ENCODE peak calls at places on chromosomes 1 and 21, in six cellular contexts. One of them, this sample, is unnamed. For H3K27me3, the result is how much of the 10 kb centered on the place peaks cover.

GRCh38 chr1:166457700-166458099 is 290.9 kb upstream of the FAM78B start:
- DNase-seq in neural progenitor cell: no peak
- DNase-seq in endodermal cell: no peak
- DNase-seq in CD8-positive, alpha-beta T cell: no peak
- DNase-seq in Peyer's patch: no peak
- DNase-seq in AG04450: no peak
- DNase-seq in this sample: no peak

GRCh38 chr1:36109041-36109679 is 15.9 kb downstream of the COL8A2 start:
- DNase-seq in CD8-positive, alpha-beta T cell: peak
- DNase-seq in neural progenitor cell: no peak
- DNase-seq in Peyer's patch: peak
- DNase-seq in AG04450: peak
- DNase-seq in endodermal cell: no peak
- DNase-seq in this sample: peak

GRCh38 chr21:28734522-28735175 is 258.0 kb downstream of the LTN1 start:
- DNase-seq in AG04450: no peak
- DNase-seq in endodermal cell: no peak
- DNase-seq in neural progenitor cell: no peak
- DNase-seq in CD8-positive, alpha-beta T cell: no peak
- DNase-seq in Peyer's patch: no peak
- DNase-seq in this sample: peak

GRCh38 chr1:118899340-118899739 is 88.8 kb downstream of the TBX15 start:
- DNase-seq in Peyer's patch: no peak
- DNase-seq in endodermal cell: no peak
- DNase-seq in CD8-positive, alpha-beta T cell: no peak
- DNase-seq in AG04450: no peak
- DNase-seq in neural progenitor cell: no peak
- DNase-seq in this sample: no peak

GRCh38 chr21:39033878-39034589 is 149.2 kb downstream of the PSMG1 start:
- DNase-seq in CD8-positive, alpha-beta T cell: no peak
- DNase-seq in endodermal cell: no peak
- DNase-seq in neural progenitor cell: no peak
- DNase-seq in AG04450: no peak
- DNase-seq in Peyer's patch: peak
- DNase-seq in this sample: no peak

GRCh38 chr1:230441183-230441582 is 15.1 kb upstream of the PGBD5 start:
- DNase-seq in endodermal cell: no peak
- DNase-seq in CD8-positive, alpha-beta T cell: no peak
- DNase-seq in Peyer's patch: no peak
- DNase-seq in neural progenitor cell: no peak
- DNase-seq in AG04450: no peak
- DNase-seq in this sample: no peak

GRCh38 chr1:54413295-54413694 is 7.1 kb upstream of the SSBP3 start:
- DNase-seq in CD8-positive, alpha-beta T cell: no peak
- DNase-seq in AG04450: peak
- DNase-seq in neural progenitor cell: no peak
- DNase-seq in endodermal cell: no peak
- DNase-seq in Peyer's patch: peak
- DNase-seq in this sample: no peak

GRCh38 chr1:21384620-21385019 is 55.3 kb upstream of the NBPF3 start:
- DNase-seq in Peyer's patch: peak
- DNase-seq in CD8-positive, alpha-beta T cell: no peak
- DNase-seq in endodermal cell: no peak
- DNase-seq in neural progenitor cell: no peak
- DNase-seq in AG04450: no peak
- DNase-seq in this sample: no peak

DNA sequence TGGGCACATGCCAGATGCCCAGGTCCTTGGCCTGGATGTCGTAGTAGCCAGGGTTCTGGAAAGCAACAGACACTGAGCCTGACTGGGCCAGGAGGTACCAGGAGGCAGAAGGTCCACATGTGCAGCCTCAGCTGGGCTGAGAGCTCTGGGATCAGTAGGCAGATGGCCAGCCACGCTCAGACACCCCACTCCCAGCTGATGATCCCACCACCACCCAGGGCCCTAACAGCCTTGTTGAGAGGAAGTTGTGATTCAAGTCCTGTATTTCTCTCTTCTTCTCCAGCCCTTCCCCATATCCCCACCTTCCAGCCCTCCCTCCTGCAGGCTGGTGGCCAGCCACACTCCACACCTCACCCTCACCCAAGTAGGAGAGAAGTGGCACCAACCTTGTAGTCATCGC is 4.0 kb downstream of the ITLN2 start:
- DNase-seq in CD8-positive, alpha-beta T cell: no peak
- DNase-seq in Peyer's patch: no peak
- DNase-seq in endodermal cell: no peak
- DNase-seq in AG04450: no peak
- DNase-seq in neural progenitor cell: no peak
- DNase-seq in this sample: no peak
- TF ChIP-seq CTCF in CD8-positive, alpha-beta T cell: no peak
- TF ChIP-seq CTCF in Peyer's patch: no peak
- TF ChIP-seq CTCF in endodermal cell: no peak
- TF ChIP-seq CTCF in AG04450: no peak
- TF ChIP-seq CTCF in neural progenitor cell: no peak
- TF ChIP-seq CTCF in this sample: no peak

DNA sequence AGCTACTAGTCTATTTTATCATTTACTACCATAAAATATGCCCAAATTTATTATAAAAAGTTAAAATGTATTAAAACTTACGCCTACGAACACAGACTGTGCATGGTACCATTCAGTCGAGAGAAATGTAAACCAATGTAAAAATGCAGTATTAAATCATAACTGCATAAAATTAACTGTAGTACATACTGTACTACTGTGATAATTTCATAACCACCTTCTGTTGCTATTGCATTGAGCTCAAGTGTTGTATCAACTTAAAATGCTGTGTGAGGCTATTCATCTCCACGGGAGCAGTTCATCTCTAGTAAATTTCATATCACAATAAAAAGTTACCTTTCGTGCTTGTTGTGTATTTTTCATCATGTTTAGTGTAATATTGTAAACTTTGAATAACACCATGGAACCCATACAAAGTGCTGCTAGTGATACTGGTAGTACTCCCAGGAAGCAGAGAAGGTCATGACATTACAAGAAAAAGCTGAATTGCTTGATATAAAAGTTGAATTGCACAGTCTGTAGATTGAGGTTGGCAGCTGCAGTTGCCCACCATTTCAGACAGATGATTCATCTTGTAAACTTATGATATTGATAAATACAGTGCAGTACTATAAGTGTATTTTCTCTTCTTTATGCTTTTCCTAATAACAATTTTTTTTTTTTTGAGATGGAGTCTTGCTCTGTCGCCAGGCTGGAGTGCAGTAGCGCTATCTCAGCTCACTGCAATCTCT is 19.0 kb upstream of the CENPF start:
- DNase-seq in AG04450: no peak
- DNase-seq in Peyer's patch: no peak
- DNase-seq in endodermal cell: no peak
- DNase-seq in neural progenitor cell: no peak
- DNase-seq in CD8-positive, alpha-beta T cell: no peak
- DNase-seq in this sample: no peak
- H3K4me3 ChIP-seq in AG04450: no peak
- H3K4me3 ChIP-seq in Peyer's patch: no peak
- H3K4me3 ChIP-seq in endodermal cell: no peak
- H3K4me3 ChIP-seq in neural progenitor cell: no peak
- H3K4me3 ChIP-seq in CD8-positive, alpha-beta T cell: no peak
- H3K4me3 ChIP-seq in this sample: no peak

DNA sequence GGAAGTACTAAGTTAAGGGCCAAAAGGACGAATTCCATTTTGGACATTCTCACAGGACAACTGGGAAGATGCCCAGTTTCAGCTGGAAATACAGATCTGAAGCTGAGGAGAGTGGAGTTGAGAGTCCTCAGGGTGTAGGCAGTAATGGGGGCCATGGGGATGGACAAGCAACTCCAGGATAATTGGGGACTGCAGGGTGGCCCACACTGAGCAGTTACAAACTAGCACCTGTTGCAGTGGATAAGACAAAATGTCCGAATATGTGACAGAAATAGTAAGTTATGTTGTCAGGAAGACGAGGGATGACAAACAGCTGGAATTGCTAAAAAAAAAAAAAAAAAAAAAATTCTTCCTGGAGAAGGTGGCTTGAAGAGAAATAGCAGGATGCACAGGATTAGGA is 34.6 kb upstream of the KANK4 start:
- DNase-seq in CD8-positive, alpha-beta T cell: no peak
- DNase-seq in endodermal cell: no peak
- DNase-seq in AG04450: no peak
- DNase-seq in neural progenitor cell: no peak
- DNase-seq in Peyer's patch: no peak
- DNase-seq in this sample: no peak
- H3K27me3 ChIP-seq in CD8-positive, alpha-beta T cell: under half
- H3K27me3 ChIP-seq in endodermal cell: under half
- H3K27me3 ChIP-seq in AG04450: under half
- H3K27me3 ChIP-seq in neural progenitor cell: under half
- H3K27me3 ChIP-seq in Peyer's patch: under half
- H3K27me3 ChIP-seq in this sample: under half

DNA sequence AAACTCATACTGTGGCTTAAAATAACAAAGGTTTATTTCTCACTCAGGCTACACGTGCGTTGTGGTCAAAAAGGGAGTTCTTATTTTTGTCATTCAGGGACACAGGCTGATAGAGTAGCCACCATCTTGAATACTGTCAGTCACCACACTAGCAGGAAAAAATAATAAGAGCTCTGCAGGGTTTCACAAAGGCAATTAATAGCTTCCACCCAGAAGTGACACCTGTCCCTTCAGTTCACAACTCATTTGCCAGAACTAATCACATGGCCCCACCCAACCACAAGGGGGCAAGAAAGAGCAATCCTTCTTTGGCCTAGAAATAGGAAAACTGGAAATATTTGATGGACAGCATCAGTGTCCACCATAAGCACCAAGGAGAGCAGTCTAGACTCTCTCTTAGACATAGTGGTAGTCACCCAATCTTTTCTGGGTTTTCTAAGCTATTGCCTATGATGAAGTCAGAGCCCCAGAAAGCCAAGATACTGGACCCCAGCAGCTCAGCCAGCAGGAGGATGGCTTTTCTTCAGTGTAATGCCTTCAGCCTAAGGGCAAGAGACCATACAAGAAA is 8.2 kb downstream of the HAPLN2 start:
- DNase-seq in Peyer's patch: peak
- DNase-seq in endodermal cell: peak
- DNase-seq in CD8-positive, alpha-beta T cell: peak
- DNase-seq in neural progenitor cell: peak
- DNase-seq in AG04450: no peak
- DNase-seq in this sample: no peak
- TF ChIP-seq CTCF in Peyer's patch: peak
- TF ChIP-seq CTCF in endodermal cell: peak
- TF ChIP-seq CTCF in CD8-positive, alpha-beta T cell: peak
- TF ChIP-seq CTCF in neural progenitor cell: peak
- TF ChIP-seq CTCF in AG04450: peak
- TF ChIP-seq CTCF in this sample: peak

GRCh38 chr1:68495532-68495931 is 1.4 kb downstream of the DEPDC1 start:
- DNase-seq in neural progenitor cell: no peak
- DNase-seq in endodermal cell: no peak
- DNase-seq in AG04450: no peak
- DNase-seq in Peyer's patch: no peak
- DNase-seq in CD8-positive, alpha-beta T cell: no peak
- DNase-seq in this sample: no peak
- H3K4me3 ChIP-seq in neural progenitor cell: peak
- H3K4me3 ChIP-seq in endodermal cell: peak
- H3K4me3 ChIP-seq in AG04450: peak
- H3K4me3 ChIP-seq in Peyer's patch: no peak
- H3K4me3 ChIP-seq in CD8-positive, alpha-beta T cell: no peak
- H3K4me3 ChIP-seq in this sample: peak

DNA sequence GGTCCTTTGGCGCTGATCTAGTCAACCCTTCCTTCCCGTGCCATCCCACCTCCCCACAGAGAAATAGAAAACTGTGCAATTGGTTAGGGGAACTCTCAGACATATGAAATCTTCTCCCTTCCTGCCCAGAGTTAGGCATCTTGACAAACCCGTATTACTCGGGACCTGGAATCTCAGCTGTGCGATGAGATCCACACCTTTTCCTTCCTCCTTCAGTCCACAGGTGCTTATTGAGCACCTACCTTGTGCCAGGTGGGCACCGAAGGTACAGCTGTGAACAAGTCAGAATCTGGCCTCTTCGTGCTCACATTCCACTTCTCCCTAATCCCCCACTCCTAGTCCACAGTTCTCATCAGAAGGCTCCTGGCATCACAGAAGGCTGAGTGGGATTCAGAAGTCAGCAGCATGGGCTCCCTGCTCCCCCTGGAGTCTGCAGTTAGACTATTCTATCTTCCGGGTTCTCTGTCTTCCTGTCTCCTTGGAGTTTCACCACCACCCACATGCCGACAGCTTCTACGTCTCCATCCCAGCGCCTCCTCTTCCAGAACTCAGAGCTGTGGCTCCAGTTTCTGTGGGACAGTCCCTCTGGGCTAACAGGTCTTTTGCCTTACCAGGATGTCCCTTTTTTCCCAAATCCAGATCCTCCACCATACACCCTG is 23.0 kb downstream of the KNCN start:
- DNase-seq in endodermal cell: peak
- DNase-seq in neural progenitor cell: peak
- DNase-seq in CD8-positive, alpha-beta T cell: no peak
- DNase-seq in AG04450: no peak
- DNase-seq in Peyer's patch: no peak
- DNase-seq in this sample: no peak
- H3K27me3 ChIP-seq in endodermal cell: half or more
- H3K27me3 ChIP-seq in neural progenitor cell: half or more
- H3K27me3 ChIP-seq in CD8-positive, alpha-beta T cell: under half
- H3K27me3 ChIP-seq in AG04450: half or more
- H3K27me3 ChIP-seq in Peyer's patch: under half
- H3K27me3 ChIP-seq in this sample: under half

DNA sequence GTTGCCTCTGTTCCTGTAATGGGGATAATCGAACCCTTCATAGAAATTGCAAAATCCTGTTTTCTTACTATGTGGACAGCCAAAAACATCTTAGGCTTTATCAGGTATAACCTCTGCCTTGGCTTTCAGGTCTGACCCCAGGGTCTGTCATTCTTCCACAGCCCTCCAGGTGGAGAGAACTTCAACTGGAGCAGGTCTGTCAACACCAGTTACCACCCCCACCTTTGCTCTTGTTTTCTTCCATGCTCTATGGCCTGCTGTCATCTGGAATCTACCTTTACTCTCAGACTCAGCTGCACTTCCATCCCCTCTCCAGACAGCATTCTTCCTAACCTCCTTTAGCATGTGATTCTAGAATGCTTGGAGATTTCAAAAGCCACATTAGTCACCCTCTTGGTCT is 10.4 kb upstream of the GJA9 start:
- DNase-seq in neural progenitor cell: peak
- DNase-seq in endodermal cell: peak
- DNase-seq in CD8-positive, alpha-beta T cell: no peak
- DNase-seq in Peyer's patch: no peak
- DNase-seq in AG04450: no peak
- DNase-seq in this sample: no peak
- TF ChIP-seq CTCF in neural progenitor cell: peak
- TF ChIP-seq CTCF in endodermal cell: peak
- TF ChIP-seq CTCF in CD8-positive, alpha-beta T cell: no peak
- TF ChIP-seq CTCF in Peyer's patch: no peak
- TF ChIP-seq CTCF in AG04450: no peak
- TF ChIP-seq CTCF in this sample: peak

GRCh38 chr1:167928457-167928852 is 8.0 kb upstream of the DCAF6 start:
- DNase-seq in neural progenitor cell: no peak
- DNase-seq in endodermal cell: no peak
- DNase-seq in CD8-positive, alpha-beta T cell: no peak
- DNase-seq in AG04450: no peak
- DNase-seq in Peyer's patch: no peak
- DNase-seq in this sample: no peak
- H3K4me3 ChIP-seq in neural progenitor cell: no peak
- H3K4me3 ChIP-seq in endodermal cell: no peak
- H3K4me3 ChIP-seq in CD8-positive, alpha-beta T cell: no peak
- H3K4me3 ChIP-seq in AG04450: no peak
- H3K4me3 ChIP-seq in Peyer's patch: no peak
- H3K4me3 ChIP-seq in this sample: no peak

GRCh38 chr1:50332941-50333594 is 90.2 kb downstream of the DMRTA2 start:
- DNase-seq in neural progenitor cell: peak
- DNase-seq in Peyer's patch: peak
- DNase-seq in AG04450: no peak
- DNase-seq in endodermal cell: peak
- DNase-seq in CD8-positive, alpha-beta T cell: peak
- DNase-seq in this sample: no peak
- H3K27me3 ChIP-seq in neural progenitor cell: half or more
- H3K27me3 ChIP-seq in Peyer's patch: under half
- H3K27me3 ChIP-seq in AG04450: under half
- H3K27me3 ChIP-seq in endodermal cell: half or more
- H3K27me3 ChIP-seq in CD8-positive, alpha-beta T cell: under half
- H3K27me3 ChIP-seq in this sample: under half

This sample was measured in kidney epithelial cell.